ENCODE peak calls at places on chromosomes 6 and 20, in seven cellular contexts. L is neural progenitor cell, D is fibroblast of lung, F is K562, X is DND-41, K is IMR-90, J is SK-N-SH. T is an unnamed sample.

GRCh38 chr6:6742535-6742934 is 154.0 kb downstream of the LY86 start:
- DNase-seq in L (no peak), D (no peak), F (no peak), X (no peak), K (no peak), J (no peak), T (no peak)

GRCh38 chr6:85464722-85465150 is 14.9 kb downstream of the NT5E start:
- DNase-seq in L (no peak), D (peak), F (no peak), X (no peak), K (peak), J (no peak), T (no peak)

GRCh38 chr6:52503853-52504777 is 72.7 kb downstream of the TRAM2 start:
- DNase-seq in L (no peak), D (peak), F (peak), X (no peak), K (peak), J (peak), T (no peak)

GRCh38 chr6:152267967-152268845 is 369.0 kb downstream of the SYNE1 start:
- DNase-seq in L (peak), D (no peak), F (peak), X (no peak), K (no peak), J (peak), T (peak)

GRCh38 chr20:62716198-62716940 is 7.7 kb downstream of the NTSR1 start:
- DNase-seq in L (no peak), D (peak), F (no peak), X (peak), K (peak), J (no peak), T (no peak)

GRCh38 chr6:30884521-30885480 is 482 bp downstream of the DDR1 start:
- DNase-seq in L (peak), D (peak), F (peak), X (peak), K (peak), J (peak), T (peak)

GRCh38 chr6:144578385-144579350 is 293.5 kb downstream of the UTRN start:
- DNase-seq in L (no peak), D (peak), F (no peak), X (no peak), K (peak), J (no peak), T (no peak)

GRCh38 chr6:63573140-63573898 is 1.0 kb downstream of the LOC128125822 start:
- DNase-seq in L (peak), D (peak), F (peak), X (peak), K (peak), J (peak), T (peak)

GRCh38 chr20:51399138-51399890 is 143.2 kb downstream of the NFATC2 start:
- DNase-seq in L (no peak), D (no peak), F (no peak), X (no peak), K (no peak), J (no peak), T (no peak)

GRCh38 chr6:113326781-113327180 is 530.4 kb upstream of the MARCKS start:
- DNase-seq in L (no peak), D (no peak), F (no peak), X (no peak), K (no peak), J (no peak), T (no peak)

GRCh38 chr20:31966991-31967655 is 828 bp upstream of the XKR7 start:
- DNase-seq in L (no peak), D (no peak), F (no peak), X (no peak), K (no peak), J (peak), T (no peak)
- H3K4me2 ChIP-seq in L (peak), D (no peak), F (no peak), X (no peak), K (no peak), J (no peak), T (no peak)

GRCh38 chr6:111604259-111605099 is 1.2 kb downstream of the TRAF3IP2 start:
- DNase-seq in L (peak), D (peak), F (no peak), X (no peak), K (peak), J (no peak), T (peak)

GRCh38 chr6:111609827-111610526 is 4.3 kb upstream of the TRAF3IP2 start:
- DNase-seq in L (no peak), D (no peak), F (no peak), X (no peak), K (no peak), J (no peak), T (no peak)

GRCh38 chr6:111605100-111605748 is 454 bp downstream of the TRAF3IP2 start:
- DNase-seq in L (peak), D (peak), F (peak), X (peak), K (peak), J (no peak), T (peak)

GRCh38 chr6:111606620-111607115 is 990 bp upstream of the TRAF3IP2 start:
- DNase-seq in L (no peak), D (no peak), F (no peak), X (no peak), K (no peak), J (no peak), T (peak)

DNA sequence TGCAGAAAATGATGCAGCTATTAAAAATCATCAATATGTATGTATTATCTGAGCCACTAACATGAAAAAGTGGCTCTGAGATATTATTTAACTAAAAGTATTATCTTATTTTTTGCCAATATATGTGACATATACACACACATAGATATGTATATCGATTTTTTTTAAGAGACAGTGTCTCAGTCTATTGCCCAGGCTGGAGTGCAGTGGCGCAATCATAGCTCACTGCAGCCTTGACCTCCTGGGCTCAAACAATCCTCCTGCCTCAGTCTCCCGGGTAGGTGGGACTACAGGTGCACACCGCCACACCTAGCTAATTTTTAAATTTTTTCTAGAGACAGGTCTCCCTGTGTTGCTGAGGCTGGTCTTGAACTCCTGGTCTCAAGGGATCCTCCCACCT is 1.6 kb upstream of the TRAF3IP2 start:
- DNase-seq in L (no peak), D (no peak), F (no peak), X (no peak), K (no peak), J (no peak), T (no peak)
- H3K9ac ChIP-seq in L (no peak), D (no peak), F (no peak), X (no peak), K (no peak), J (no peak), T (peak)

GRCh38 chr6:147226877-147227276 is 22.7 kb downstream of the STXBP5 start:
- DNase-seq in L (no peak), D (no peak), F (no peak), X (no peak), K (no peak), J (no peak), T (no peak)

GRCh38 chr6:147223751-147224150 is 19.5 kb downstream of the STXBP5 start:
- DNase-seq in L (no peak), D (no peak), F (no peak), X (no peak), K (no peak), J (no peak), T (no peak)

GRCh38 chr6:147227770-147228320 is 23.6 kb downstream of the STXBP5 start:
- DNase-seq in L (no peak), D (peak), F (no peak), X (no peak), K (peak), J (no peak), T (peak)

GRCh38 chr6:147222160-147222838 is 18.1 kb downstream of the STXBP5 start:
- DNase-seq in L (no peak), D (peak), F (peak), X (no peak), K (peak), J (no peak), T (no peak)

GRCh38 chr6:147226163-147226724 is 22.0 kb downstream of the STXBP5 start:
- DNase-seq in L (no peak), D (no peak), F (no peak), X (no peak), K (no peak), J (no peak), T (no peak)
- H3K4me2 ChIP-seq in L (no peak), D (no peak), F (no peak), X (no peak), K (no peak), J (no peak), T (no peak)

GRCh38 chr6:137488736-137489409 is 5.3 kb downstream of the OLIG3 start:
- DNase-seq in L (peak), D (no peak), F (no peak), X (no peak), K (no peak), J (peak), T (no peak)
- H3K9ac ChIP-seq in L (no peak), D (no peak), F (no peak), X (no peak), K (no peak), J (no peak), T (no peak)

GRCh38 chr20:25480797-25481196 is 73.3 kb downstream of the GINS1 start:
- DNase-seq in L (no peak), D (no peak), F (no peak), X (no peak), K (no peak), J (no peak), T (no peak)
- H3K4me2 ChIP-seq in L (no peak), D (no peak), F (no peak), X (no peak), K (no peak), J (no peak), T (no peak)